ENCODE peak calls at places on chromosomes 11 and 22, in nine cellular contexts. One of them, this sample, is unnamed.

GRCh38 chr11:68857037-68857586 is 15.4 kb upstream of the CPT1A start:
- DNase-seq in T-helper 1 cell: no peak
- DNase-seq in neuronal stem cell: no peak
- DNase-seq in RPMI8226: no peak
- DNase-seq in dermis blood vessel endothelial cell: no peak
- DNase-seq in LoVo: no peak
- DNase-seq in NCI-H345: no peak
- DNase-seq in NCI-H1436: no peak
- DNase-seq in chondrocyte: no peak
- DNase-seq in this sample: no peak

GRCh38 chr11:99911116-99911515 is 776.0 kb upstream of the ARHGAP42 start:
- DNase-seq in T-helper 1 cell: no peak
- DNase-seq in neuronal stem cell: no peak
- DNase-seq in RPMI8226: no peak
- DNase-seq in dermis blood vessel endothelial cell: no peak
- DNase-seq in LoVo: no peak
- DNase-seq in NCI-H345: no peak
- DNase-seq in NCI-H1436: no peak
- DNase-seq in chondrocyte: no peak
- DNase-seq in this sample: no peak

GRCh38 chr11:131609317-131609716 is 238.9 kb downstream of the NTM start:
- DNase-seq in T-helper 1 cell: no peak
- DNase-seq in neuronal stem cell: no peak
- DNase-seq in RPMI8226: no peak
- DNase-seq in dermis blood vessel endothelial cell: no peak
- DNase-seq in LoVo: no peak
- DNase-seq in NCI-H345: no peak
- DNase-seq in NCI-H1436: no peak
- DNase-seq in chondrocyte: no peak
- DNase-seq in this sample: peak

GRCh38 chr11:116513894-116514293 is 258.9 kb downstream of the BUD13 start:
- DNase-seq in T-helper 1 cell: peak
- DNase-seq in neuronal stem cell: peak
- DNase-seq in RPMI8226: peak
- DNase-seq in dermis blood vessel endothelial cell: peak
- DNase-seq in LoVo: peak
- DNase-seq in NCI-H345: peak
- DNase-seq in NCI-H1436: no peak
- DNase-seq in chondrocyte: no peak
- DNase-seq in this sample: peak

GRCh38 chr22:23117890-23118646 is 23.7 kb downstream of the RSPH14 start:
- DNase-seq in T-helper 1 cell: no peak
- DNase-seq in neuronal stem cell: no peak
- DNase-seq in RPMI8226: no peak
- DNase-seq in dermis blood vessel endothelial cell: no peak
- DNase-seq in LoVo: no peak
- DNase-seq in NCI-H345: peak
- DNase-seq in NCI-H1436: peak
- DNase-seq in chondrocyte: no peak
- DNase-seq in this sample: no peak

GRCh38 chr11:130580372-130580771 is 131.9 kb downstream of the ADAMTS15 start:
- DNase-seq in T-helper 1 cell: no peak
- DNase-seq in neuronal stem cell: peak
- DNase-seq in RPMI8226: no peak
- DNase-seq in dermis blood vessel endothelial cell: peak
- DNase-seq in LoVo: peak
- DNase-seq in NCI-H345: peak
- DNase-seq in NCI-H1436: no peak
- DNase-seq in chondrocyte: no peak
- DNase-seq in this sample: no peak

GRCh38 chr22:23533328-23533762 is 46.7 kb downstream of the IGLL1 start:
- DNase-seq in T-helper 1 cell: peak
- DNase-seq in neuronal stem cell: peak
- DNase-seq in RPMI8226: peak
- DNase-seq in dermis blood vessel endothelial cell: peak
- DNase-seq in LoVo: no peak
- DNase-seq in NCI-H345: no peak
- DNase-seq in NCI-H1436: peak
- DNase-seq in chondrocyte: peak
- DNase-seq in this sample: no peak

GRCh38 chr11:125165664-125166346 is 1.3 kb downstream of the PKNOX2 start:
- DNase-seq in T-helper 1 cell: no peak
- DNase-seq in neuronal stem cell: no peak
- DNase-seq in RPMI8226: peak
- DNase-seq in dermis blood vessel endothelial cell: peak
- DNase-seq in LoVo: no peak
- DNase-seq in NCI-H345: no peak
- DNase-seq in NCI-H1436: no peak
- DNase-seq in chondrocyte: no peak
- DNase-seq in this sample: no peak

GRCh38 chr11:60251485-60252207 is 8.7 kb upstream of the MS4A4E start:
- DNase-seq in T-helper 1 cell: no peak
- DNase-seq in neuronal stem cell: peak
- DNase-seq in RPMI8226: peak
- DNase-seq in dermis blood vessel endothelial cell: peak
- DNase-seq in LoVo: peak
- DNase-seq in NCI-H345: no peak
- DNase-seq in NCI-H1436: peak
- DNase-seq in chondrocyte: no peak
- DNase-seq in this sample: peak

GRCh38 chr11:6418199-6418957 is 516 bp downstream of the APBB1 start:
- DNase-seq in T-helper 1 cell: no peak
- DNase-seq in neuronal stem cell: peak
- DNase-seq in RPMI8226: no peak
- DNase-seq in dermis blood vessel endothelial cell: peak
- DNase-seq in LoVo: no peak
- DNase-seq in NCI-H345: peak
- DNase-seq in NCI-H1436: no peak
- DNase-seq in chondrocyte: no peak
- DNase-seq in this sample: peak

GRCh38 chr22:50293441-50294318 is 13.8 kb downstream of the PLXNB2 start:
- DNase-seq in T-helper 1 cell: no peak
- DNase-seq in neuronal stem cell: peak
- DNase-seq in RPMI8226: no peak
- DNase-seq in dermis blood vessel endothelial cell: peak
- DNase-seq in LoVo: peak
- DNase-seq in NCI-H345: no peak
- DNase-seq in NCI-H1436: peak
- DNase-seq in chondrocyte: no peak
- DNase-seq in this sample: peak